ENCODE peak calls at places on chromosomes 6 and 20, in seven cellular contexts. K is breast epithelium, H is A549, P is epithelial cell of esophagus, Z is Peyer's patch, G is foreskin fibroblast, T is astrocyte of the cerebellum. E is an unnamed sample.

GRCh38 chr6:105596284-105596755 is 193.4 kb upstream of the PREP start:
- DNase-seq in K (no peak), H (peak), P (peak), Z (no peak), G (peak), T (peak), E (no peak)

GRCh38 chr20:11553603-11554002 is 364.1 kb upstream of the BTBD3 start:
- DNase-seq in K (no peak), H (peak), P (peak), Z (no peak), G (peak), T (no peak), E (no peak)

GRCh38 chr20:2752631-2753455 is 47.6 kb downstream of the CPXM1 start:
- DNase-seq in K (no peak), H (peak), P (peak), Z (no peak), G (peak), T (no peak), E (no peak)

GRCh38 chr6:12483712-12484111 is 193.6 kb downstream of the EDN1 start:
- DNase-seq in K (no peak), H (peak), P (peak), Z (no peak), G (peak), T (peak), E (no peak)

GRCh38 chr20:39381598-39381997 is 419.5 kb downstream of the DHX35 start:
- DNase-seq in K (no peak), H (no peak), P (no peak), Z (no peak), G (no peak), T (no peak), E (no peak)

GRCh38 chr6:44489912-44490604 is 102.6 kb downstream of the CDC5L start:
- DNase-seq in K (no peak), H (peak), P (peak), Z (no peak), G (peak), T (peak), E (no peak)

GRCh38 chr20:57577679-57578475 is 17.0 kb downstream of the PCK1 start:
- DNase-seq in K (no peak), H (no peak), P (no peak), Z (no peak), G (no peak), T (no peak), E (no peak)

GRCh38 chr6:100633096-100633766 is 168.5 kb upstream of the SIM1 start:
- DNase-seq in K (no peak), H (peak), P (peak), Z (no peak), G (peak), T (peak), E (no peak)

GRCh38 chr6:31114970-31115849 is 610 bp downstream of the PSORS1C1 start:
- DNase-seq in K (no peak), H (peak), P (peak), Z (no peak), G (peak), T (peak), E (no peak)

GRCh38 chr20:23331951-23332350 is 18.6 kb upstream of the NXT1 start:
- DNase-seq in K (no peak), H (no peak), P (peak), Z (no peak), G (no peak), T (peak), E (no peak)

GRCh38 chr20:21920231-21920630 is 214.8 kb downstream of the PAX1 start:
- DNase-seq in K (no peak), H (no peak), P (no peak), Z (no peak), G (no peak), T (no peak), E (peak)

GRCh38 chr6:122007366-122007765 is 392.1 kb upstream of the HSF2 start:
- DNase-seq in K (no peak), H (no peak), P (no peak), Z (no peak), G (no peak), T (peak), E (no peak)

GRCh38 chr6:56899311-56899710 is 55.6 kb upstream of the BEND6 start:
- DNase-seq in K (no peak), H (no peak), P (no peak), Z (no peak), G (peak), T (peak), E (no peak)

GRCh38 chr6:144778773-144779531 is 493.8 kb downstream of the UTRN start:
- DNase-seq in K (no peak), H (peak), P (peak), Z (no peak), G (no peak), T (no peak), E (no peak)

GRCh38 chr6:25685896-25686295 is 33.9 kb downstream of the SCGN start:
- DNase-seq in K (no peak), H (no peak), P (no peak), Z (no peak), G (no peak), T (no peak), E (no peak)

GRCh38 chr6:25681848-25682247 is 29.8 kb downstream of the SCGN start:
- DNase-seq in K (no peak), H (no peak), P (no peak), Z (no peak), G (no peak), T (no peak), E (no peak)

GRCh38 chr6:25689966-25690365 is 38.0 kb downstream of the SCGN start:
- DNase-seq in K (no peak), H (no peak), P (peak), Z (no peak), G (no peak), T (no peak), E (no peak)

GRCh38 chr6:25682324-25682723 is 30.3 kb downstream of the SCGN start:
- DNase-seq in K (no peak), H (no peak), P (no peak), Z (no peak), G (no peak), T (no peak), E (no peak)

DNA sequence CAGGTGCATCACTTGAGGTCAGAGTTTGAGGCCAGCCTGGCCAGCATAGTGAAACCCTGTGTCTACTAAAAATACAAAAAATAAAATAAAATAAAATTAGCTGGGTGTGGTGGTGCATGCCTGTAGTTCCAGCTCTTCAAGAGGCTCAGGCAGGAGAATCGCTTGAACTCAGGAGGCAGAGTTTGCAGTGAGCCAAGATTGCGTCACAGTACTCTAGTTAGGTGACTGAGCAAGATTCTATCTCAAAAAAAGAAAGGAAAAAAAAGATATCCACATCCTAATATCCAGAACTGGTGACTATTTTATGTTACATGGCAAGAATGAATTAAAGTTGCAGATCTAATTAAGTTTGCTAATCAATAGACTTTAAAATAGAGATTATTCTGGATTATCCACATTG is 32.5 kb downstream of the SCGN start:
- DNase-seq in K (no peak), H (no peak), P (peak), Z (no peak), G (no peak), T (no peak), E (no peak)
- H3K4me3 ChIP-seq in K (no peak), H (no peak), P (no peak), Z (no peak), G (no peak), T (no peak), E (no peak)

DNA sequence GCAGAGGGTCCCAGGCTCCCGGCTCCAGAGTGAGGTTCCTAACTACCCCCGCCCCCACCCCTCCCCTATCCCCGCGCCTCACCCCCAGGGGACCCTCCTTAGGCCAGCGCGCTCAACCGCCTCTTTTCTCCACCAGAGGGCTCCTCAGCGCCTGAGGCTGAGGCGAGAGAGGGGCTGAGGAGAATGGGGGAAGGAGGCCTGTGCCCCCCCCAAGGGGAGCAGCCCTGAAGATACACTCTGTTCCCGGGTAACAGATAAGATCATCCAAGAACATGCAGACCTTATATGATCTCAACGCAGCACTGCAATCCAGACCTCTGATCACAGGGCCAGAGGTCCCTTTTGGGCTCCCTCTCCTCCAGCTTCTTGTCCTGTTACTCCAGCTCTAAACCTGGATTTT is 43.3 kb upstream of the MRPS10 start:
- DNase-seq in K (no peak), H (no peak), P (no peak), Z (no peak), G (no peak), T (no peak), E (no peak)
- H3K4me3 ChIP-seq in K (peak), H (no peak), P (no peak), Z (no peak), G (no peak), T (no peak), E (no peak)

GRCh38 chr6:88166901-88167624 is 916 bp upstream of the CNR1 start:
- DNase-seq in K (no peak), H (no peak), P (no peak), Z (peak), G (no peak), T (no peak), E (no peak)

GRCh38 chr6:88165877-88166492 is at the start of gene CNR1:
- DNase-seq in K (no peak), H (peak), P (peak), Z (peak), G (peak), T (no peak), E (no peak)

GRCh38 chr6:88168362-88168761 is 2.2 kb upstream of the CNR1 start:
- DNase-seq in K (no peak), H (no peak), P (no peak), Z (no peak), G (no peak), T (no peak), E (no peak)

GRCh38 chr6:88166493-88166900 is 350 bp upstream of the CNR1 start:
- DNase-seq in K (no peak), H (no peak), P (no peak), Z (peak), G (no peak), T (no peak), E (no peak)

GRCh38 chr6:88167625-88167937 is 1.4 kb upstream of the CNR1 start:
- DNase-seq in K (no peak), H (no peak), P (no peak), Z (no peak), G (no peak), T (no peak), E (no peak)
- H3K4me3 ChIP-seq in K (peak), H (no peak), P (no peak), Z (peak), G (no peak), T (peak), E (peak)

GRCh38 chr6:161444464-161444863 is 170.6 kb upstream of the AGPAT4 start:
- DNase-seq in K (no peak), H (no peak), P (peak), Z (no peak), G (no peak), T (peak), E (no peak)
- H3K4me3 ChIP-seq in K (no peak), H (no peak), P (no peak), Z (no peak), G (no peak), T (no peak), E (no peak)

DNA sequence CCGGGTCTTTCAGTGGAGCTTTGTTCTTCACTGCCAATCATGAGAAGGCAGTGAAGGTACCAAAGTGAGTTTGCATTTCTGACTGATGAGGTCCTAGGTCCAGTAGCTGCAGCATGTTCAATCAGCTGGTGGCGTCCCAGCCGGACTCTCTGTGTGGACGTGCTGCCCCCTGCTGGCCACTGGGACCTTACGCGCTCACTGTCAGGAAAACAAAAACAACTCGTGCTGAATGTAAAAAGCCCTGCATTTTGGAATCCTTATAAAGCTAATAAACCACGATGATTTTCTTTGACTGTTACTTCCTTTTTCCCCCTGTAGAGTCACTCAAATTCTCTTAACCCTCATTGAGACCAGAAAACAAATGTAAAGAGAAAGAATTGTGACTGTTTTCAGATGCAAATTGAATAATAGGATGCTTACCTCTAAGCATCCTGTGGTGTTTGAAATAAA is 4.9 kb upstream of the CD24 start:
- DNase-seq in K (peak), H (peak), P (peak), Z (peak), G (peak), T (peak), E (peak)
- H3K4me3 ChIP-seq in K (no peak), H (no peak), P (no peak), Z (no peak), G (no peak), T (no peak), E (no peak)